ENCODE peak calls at places on chromosomes 5 and 9, in seven cellular contexts. One of them, this sample, is unnamed.

GRCh38 chr5:131671994-131672655 is 37.1 kb upstream of the RAPGEF6 start:
- DNase-seq in pancreas: no peak
- DNase-seq in body of pancreas: peak
- DNase-seq in AG10803: peak
- DNase-seq in lower lobe of right lung: no peak
- DNase-seq in neural crest cell: no peak
- DNase-seq in heart right ventricle: no peak
- DNase-seq in this sample: no peak

GRCh38 chr5:173281910-173282309 is 46.3 kb downstream of the STC2 start:
- DNase-seq in pancreas: no peak
- DNase-seq in body of pancreas: no peak
- DNase-seq in AG10803: no peak
- DNase-seq in lower lobe of right lung: no peak
- DNase-seq in neural crest cell: no peak
- DNase-seq in heart right ventricle: no peak
- DNase-seq in this sample: no peak

GRCh38 chr9:138025908-138026307 is 148.3 kb downstream of the CACNA1B start:
- DNase-seq in pancreas: no peak
- DNase-seq in body of pancreas: no peak
- DNase-seq in AG10803: no peak
- DNase-seq in lower lobe of right lung: no peak
- DNase-seq in neural crest cell: no peak
- DNase-seq in heart right ventricle: no peak
- DNase-seq in this sample: no peak

GRCh38 chr9:69444021-69444420 is 119.0 kb downstream of the ENTREP1 start:
- DNase-seq in pancreas: no peak
- DNase-seq in body of pancreas: no peak
- DNase-seq in AG10803: peak
- DNase-seq in lower lobe of right lung: no peak
- DNase-seq in neural crest cell: no peak
- DNase-seq in heart right ventricle: no peak
- DNase-seq in this sample: no peak

GRCh38 chr9:99488109-99489042 is 266.3 kb downstream of the SEC61B start:
- DNase-seq in pancreas: no peak
- DNase-seq in body of pancreas: no peak
- DNase-seq in AG10803: no peak
- DNase-seq in lower lobe of right lung: no peak
- DNase-seq in neural crest cell: no peak
- DNase-seq in heart right ventricle: no peak
- DNase-seq in this sample: no peak

GRCh38 chr9:68705636-68706578 is 867 bp downstream of the PIP5K1B start:
- DNase-seq in pancreas: no peak
- DNase-seq in body of pancreas: peak
- DNase-seq in AG10803: no peak
- DNase-seq in lower lobe of right lung: no peak
- DNase-seq in neural crest cell: peak
- DNase-seq in heart right ventricle: peak
- DNase-seq in this sample: no peak

GRCh38 chr9:26301659-26302058 is 590.9 kb downstream of the CAAP1 start:
- DNase-seq in pancreas: no peak
- DNase-seq in body of pancreas: no peak
- DNase-seq in AG10803: no peak
- DNase-seq in lower lobe of right lung: no peak
- DNase-seq in neural crest cell: no peak
- DNase-seq in heart right ventricle: no peak
- DNase-seq in this sample: no peak

GRCh38 chr9:114687034-114687433 is 5.0 kb upstream of the TEX48 start:
- DNase-seq in pancreas: no peak
- DNase-seq in body of pancreas: no peak
- DNase-seq in AG10803: no peak
- DNase-seq in lower lobe of right lung: no peak
- DNase-seq in neural crest cell: no peak
- DNase-seq in heart right ventricle: no peak
- DNase-seq in this sample: no peak

GRCh38 chr5:138685052-138685755 is 68.0 kb upstream of the CTNNA1 start:
- DNase-seq in pancreas: no peak
- DNase-seq in body of pancreas: no peak
- DNase-seq in AG10803: peak
- DNase-seq in lower lobe of right lung: no peak
- DNase-seq in neural crest cell: no peak
- DNase-seq in heart right ventricle: no peak
- DNase-seq in this sample: no peak

GRCh38 chr5:154683101-154683757 is 71.9 kb upstream of the LARP1 start:
- DNase-seq in pancreas: no peak
- DNase-seq in body of pancreas: no peak
- DNase-seq in AG10803: no peak
- DNase-seq in lower lobe of right lung: no peak
- DNase-seq in neural crest cell: no peak
- DNase-seq in heart right ventricle: no peak
- DNase-seq in this sample: no peak

GRCh38 chr9:84694248-84694647 is 24.7 kb downstream of the NTRK2 start:
- DNase-seq in pancreas: no peak
- DNase-seq in body of pancreas: no peak
- DNase-seq in AG10803: no peak
- DNase-seq in lower lobe of right lung: no peak
- DNase-seq in neural crest cell: no peak
- DNase-seq in heart right ventricle: no peak
- DNase-seq in this sample: no peak

GRCh38 chr5:163790497-163790896 is 285.1 kb downstream of the MAT2B start:
- DNase-seq in pancreas: no peak
- DNase-seq in body of pancreas: no peak
- DNase-seq in AG10803: no peak
- DNase-seq in lower lobe of right lung: no peak
- DNase-seq in neural crest cell: no peak
- DNase-seq in heart right ventricle: no peak
- DNase-seq in this sample: no peak

GRCh38 chr5:142542906-142543305 is 143.0 kb downstream of the FGF1 start:
- DNase-seq in pancreas: no peak
- DNase-seq in body of pancreas: no peak
- DNase-seq in AG10803: peak
- DNase-seq in lower lobe of right lung: no peak
- DNase-seq in neural crest cell: no peak
- DNase-seq in heart right ventricle: no peak
- DNase-seq in this sample: no peak
- TF ChIP-seq CTCF in pancreas: no peak
- TF ChIP-seq CTCF in body of pancreas: no peak
- TF ChIP-seq CTCF in AG10803: peak
- TF ChIP-seq CTCF in lower lobe of right lung: peak
- TF ChIP-seq CTCF in neural crest cell: no peak
- TF ChIP-seq CTCF in heart right ventricle: peak
- TF ChIP-seq CTCF in this sample: no peak

GRCh38 chr5:59500014-59500413 is 393.5 kb downstream of the PDE4D start:
- DNase-seq in pancreas: no peak
- DNase-seq in body of pancreas: no peak
- DNase-seq in AG10803: no peak
- DNase-seq in lower lobe of right lung: no peak
- DNase-seq in neural crest cell: no peak
- DNase-seq in heart right ventricle: no peak
- DNase-seq in this sample: no peak

GRCh38 chr5:59491944-59492343 is 401.6 kb downstream of the PDE4D start:
- DNase-seq in pancreas: no peak
- DNase-seq in body of pancreas: no peak
- DNase-seq in AG10803: peak
- DNase-seq in lower lobe of right lung: no peak
- DNase-seq in neural crest cell: no peak
- DNase-seq in heart right ventricle: no peak
- DNase-seq in this sample: no peak

DNA sequence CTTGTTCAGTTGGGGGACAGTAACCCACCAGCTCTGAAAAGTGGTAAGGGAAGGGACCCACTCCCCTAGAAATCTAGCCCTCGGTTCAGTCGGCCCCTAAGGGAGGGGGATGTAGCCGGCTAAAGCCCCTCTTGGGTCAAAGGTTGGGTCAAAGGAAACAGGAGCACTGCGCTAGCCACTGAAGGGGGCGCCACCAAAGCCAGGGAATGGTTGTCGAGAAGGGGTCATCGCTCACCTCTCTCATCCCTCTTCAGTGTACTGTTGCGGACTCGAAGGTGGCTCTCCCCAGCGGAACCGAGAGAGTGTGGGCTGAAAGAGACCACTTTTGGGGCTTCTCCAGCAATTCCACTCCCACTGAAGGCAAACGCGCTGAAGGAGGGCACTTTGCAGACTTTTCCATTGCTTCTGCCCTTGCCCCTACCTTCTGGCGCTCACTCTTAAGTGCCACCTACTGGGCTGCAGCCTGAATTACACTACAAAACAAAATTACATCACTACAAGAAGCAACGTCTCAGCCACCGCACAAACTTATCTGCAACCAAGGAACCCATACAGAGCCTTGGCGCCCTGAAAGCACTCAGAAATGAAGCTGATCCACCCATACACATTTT is 396.9 kb downstream of the PDE4D start:
- DNase-seq in pancreas: no peak
- DNase-seq in body of pancreas: no peak
- DNase-seq in AG10803: no peak
- DNase-seq in lower lobe of right lung: no peak
- DNase-seq in neural crest cell: no peak
- DNase-seq in heart right ventricle: no peak
- DNase-seq in this sample: no peak
- TF ChIP-seq CTCF in pancreas: no peak
- TF ChIP-seq CTCF in body of pancreas: peak
- TF ChIP-seq CTCF in AG10803: peak
- TF ChIP-seq CTCF in lower lobe of right lung: peak
- TF ChIP-seq CTCF in neural crest cell: peak
- TF ChIP-seq CTCF in heart right ventricle: peak
- TF ChIP-seq CTCF in this sample: no peak

GRCh38 chr5:115349001-115349817 is 52.8 kb upstream of the CCDC112 start:
- DNase-seq in pancreas: peak
- DNase-seq in body of pancreas: peak
- DNase-seq in AG10803: peak
- DNase-seq in lower lobe of right lung: no peak
- DNase-seq in neural crest cell: no peak
- DNase-seq in heart right ventricle: no peak
- DNase-seq in this sample: peak
- TF ChIP-seq CTCF in pancreas: peak
- TF ChIP-seq CTCF in body of pancreas: peak
- TF ChIP-seq CTCF in AG10803: peak
- TF ChIP-seq CTCF in lower lobe of right lung: no peak
- TF ChIP-seq CTCF in neural crest cell: no peak
- TF ChIP-seq CTCF in heart right ventricle: no peak
- TF ChIP-seq CTCF in this sample: no peak

GRCh38 chr9:698937-699336 is 142.6 kb upstream of the DMRT1 start:
- DNase-seq in pancreas: no peak
- DNase-seq in body of pancreas: no peak
- DNase-seq in AG10803: no peak
- DNase-seq in lower lobe of right lung: no peak
- DNase-seq in neural crest cell: no peak
- DNase-seq in heart right ventricle: no peak
- DNase-seq in this sample: no peak

GRCh38 chr9:694499-695154 is 146.9 kb upstream of the DMRT1 start:
- DNase-seq in pancreas: no peak
- DNase-seq in body of pancreas: no peak
- DNase-seq in AG10803: peak
- DNase-seq in lower lobe of right lung: no peak
- DNase-seq in neural crest cell: no peak
- DNase-seq in heart right ventricle: peak
- DNase-seq in this sample: no peak

GRCh38 chr9:695252-695651 is 146.2 kb upstream of the DMRT1 start:
- DNase-seq in pancreas: no peak
- DNase-seq in body of pancreas: no peak
- DNase-seq in AG10803: no peak
- DNase-seq in lower lobe of right lung: no peak
- DNase-seq in neural crest cell: no peak
- DNase-seq in heart right ventricle: no peak
- DNase-seq in this sample: no peak

GRCh38 chr9:698276-698675 is 143.2 kb upstream of the DMRT1 start:
- DNase-seq in pancreas: no peak
- DNase-seq in body of pancreas: no peak
- DNase-seq in AG10803: peak
- DNase-seq in lower lobe of right lung: no peak
- DNase-seq in neural crest cell: no peak
- DNase-seq in heart right ventricle: no peak
- DNase-seq in this sample: no peak

GRCh38 chr9:696332-697090 is 145.0 kb upstream of the DMRT1 start:
- DNase-seq in pancreas: no peak
- DNase-seq in body of pancreas: peak
- DNase-seq in AG10803: peak
- DNase-seq in lower lobe of right lung: no peak
- DNase-seq in neural crest cell: no peak
- DNase-seq in heart right ventricle: no peak
- DNase-seq in this sample: peak
- TF ChIP-seq CTCF in pancreas: no peak
- TF ChIP-seq CTCF in body of pancreas: no peak
- TF ChIP-seq CTCF in AG10803: peak
- TF ChIP-seq CTCF in lower lobe of right lung: no peak
- TF ChIP-seq CTCF in neural crest cell: no peak
- TF ChIP-seq CTCF in heart right ventricle: peak
- TF ChIP-seq CTCF in this sample: no peak

DNA sequence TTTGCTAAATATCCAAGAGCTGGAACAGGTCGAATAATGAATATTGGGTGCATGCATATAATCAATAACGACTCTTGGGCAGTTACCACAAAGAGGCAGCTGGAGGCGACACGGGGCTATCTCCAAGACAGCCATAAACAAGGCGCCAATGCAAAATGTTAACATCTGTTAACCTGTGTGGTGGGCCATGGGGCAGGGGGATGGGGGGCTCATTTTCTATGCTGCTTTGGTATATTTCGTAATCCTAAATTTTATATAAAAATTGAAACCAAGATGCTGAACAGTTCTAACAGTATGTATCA is 1.3 kb upstream of the RNF44 start:
- DNase-seq in pancreas: no peak
- DNase-seq in body of pancreas: no peak
- DNase-seq in AG10803: no peak
- DNase-seq in lower lobe of right lung: no peak
- DNase-seq in neural crest cell: no peak
- DNase-seq in heart right ventricle: no peak
- DNase-seq in this sample: no peak
- TF ChIP-seq CTCF in pancreas: no peak
- TF ChIP-seq CTCF in body of pancreas: no peak
- TF ChIP-seq CTCF in AG10803: no peak
- TF ChIP-seq CTCF in lower lobe of right lung: no peak
- TF ChIP-seq CTCF in neural crest cell: no peak
- TF ChIP-seq CTCF in heart right ventricle: no peak
- TF ChIP-seq CTCF in this sample: no peak

GRCh38 chr5:32445831-32446614 is 1.5 kb upstream of the ZFR start:
- DNase-seq in pancreas: no peak
- DNase-seq in body of pancreas: peak
- DNase-seq in AG10803: no peak
- DNase-seq in lower lobe of right lung: no peak
- DNase-seq in neural crest cell: no peak
- DNase-seq in heart right ventricle: no peak
- DNase-seq in this sample: no peak

GRCh38 chr5:32444946-32445758 is 612 bp upstream of the ZFR start:
- DNase-seq in pancreas: no peak
- DNase-seq in body of pancreas: no peak
- DNase-seq in AG10803: no peak
- DNase-seq in lower lobe of right lung: no peak
- DNase-seq in neural crest cell: no peak
- DNase-seq in heart right ventricle: no peak
- DNase-seq in this sample: no peak

GRCh38 chr5:32444191-32444945 is at the start of gene ZFR:
- DNase-seq in pancreas: peak
- DNase-seq in body of pancreas: peak
- DNase-seq in AG10803: peak
- DNase-seq in lower lobe of right lung: peak
- DNase-seq in neural crest cell: peak
- DNase-seq in heart right ventricle: peak
- DNase-seq in this sample: peak

GRCh38 chr5:32443145-32443540 is 1.4 kb downstream of the ZFR start:
- DNase-seq in pancreas: no peak
- DNase-seq in body of pancreas: no peak
- DNase-seq in AG10803: peak
- DNase-seq in lower lobe of right lung: no peak
- DNase-seq in neural crest cell: no peak
- DNase-seq in heart right ventricle: no peak
- DNase-seq in this sample: no peak

GRCh38 chr5:32443541-32444190 is 874 bp downstream of the ZFR start:
- DNase-seq in pancreas: peak
- DNase-seq in body of pancreas: peak
- DNase-seq in AG10803: peak
- DNase-seq in lower lobe of right lung: peak
- DNase-seq in neural crest cell: peak
- DNase-seq in heart right ventricle: peak
- DNase-seq in this sample: no peak
- TF ChIP-seq CTCF in pancreas: no peak
- TF ChIP-seq CTCF in body of pancreas: no peak
- TF ChIP-seq CTCF in AG10803: no peak
- TF ChIP-seq CTCF in lower lobe of right lung: no peak
- TF ChIP-seq CTCF in neural crest cell: no peak
- TF ChIP-seq CTCF in heart right ventricle: no peak
- TF ChIP-seq CTCF in this sample: no peak

This sample was measured in lower leg skin.